ENCODE peak calls at places on chromosomes 13 and 19, in nine cellular contexts. F is AG04449, K is PC-3, T is iPS DF 6.9, A is uterus, N is body of pancreas, E is neuronal stem cell, O is GM23248, Y is epithelial cell of esophagus. M is an unnamed sample.

GRCh38 chr19:10344780-10345179 is 5.4 kb upstream of the ICAM3 start:
- DNase-seq in F (no peak), K (no peak), T (no peak), A (no peak), N (no peak), E (no peak), O (peak; percentile 42), Y (no peak), M (no peak)

GRCh38 chr13:36193151-36193855 is 21.1 kb downstream of the SOHLH2 start:
- DNase-seq in F (no peak), K (peak; percentile 63), T (no peak), A (no peak), N (no peak), E (no peak), O (peak; percentile 74), Y (peak; percentile 50), M (peak; percentile 29)

GRCh38 chr13:50670847-50671542 is 172.5 kb downstream of the DLEU7 start:
- DNase-seq in F (no peak), K (no peak), T (no peak), A (no peak), N (no peak), E (no peak), O (peak; percentile 10), Y (no peak), M (no peak)

GRCh38 chr19:38145627-38146026 is 78.4 kb downstream of the DPF1 start:
- DNase-seq in F (no peak), K (no peak), T (no peak), A (no peak), N (no peak), E (no peak), O (peak; percentile 51), Y (peak; percentile 44), M (peak; percentile 53)

GRCh38 chr19:8702350-8702749 is 3.8 kb upstream of the ACTL9 start:
- DNase-seq in F (no peak), K (no peak), T (no peak), A (no peak), N (no peak), E (no peak), O (no peak), Y (peak; percentile 7), M (no peak)

GRCh38 chr19:18541258-18541991 is 1.9 kb downstream of the FKBP8 start:
- DNase-seq in F (no peak), K (no peak), T (no peak), A (no peak), N (no peak), E (no peak), O (peak; percentile 86), Y (peak; percentile 40), M (peak; percentile 85)

GRCh38 chr13:52084971-52085370 is 43.9 kb downstream of the NEK5 start:
- DNase-seq in F (no peak), K (peak; percentile 3), T (no peak), A (no peak), N (no peak), E (no peak), O (no peak), Y (peak; percentile 69), M (no peak)

GRCh38 chr13:19154843-19155242 is 26.8 kb downstream of the TUBA3C start:
- DNase-seq in F (no peak), K (no peak), T (no peak), A (no peak), N (no peak), E (no peak), O (no peak), Y (no peak), M (no peak)

GRCh38 chr13:69641773-69642172 is 465.9 kb upstream of the ATXN8OS start:
- DNase-seq in F (no peak), K (no peak), T (no peak), A (no peak), N (no peak), E (no peak), O (no peak), Y (no peak), M (no peak)

GRCh38 chr13:101673360-101674105 is 221.1 kb downstream of the ITGBL1 start:
- DNase-seq in F (no peak), K (peak; percentile 8), T (no peak), A (no peak), N (no peak), E (no peak), O (no peak), Y (peak; percentile 25), M (peak; percentile 35)

GRCh38 chr13:22220186-22221160 is 549.6 kb downstream of the FGF9 start:
- DNase-seq in F (no peak), K (no peak), T (no peak), A (no peak), N (no peak), E (peak; percentile 67), O (peak; percentile 14), Y (no peak), M (no peak)

GRCh38 chr13:20001351-20001750 is 42.8 kb downstream of the ZMYM2 start:
- DNase-seq in F (no peak), K (no peak), T (no peak), A (no peak), N (no peak), E (no peak), O (no peak), Y (no peak), M (no peak)

GRCh38 chr13:23608704-23609413 is 38.6 kb downstream of the TNFRSF19 start:
- DNase-seq in F (no peak), K (no peak), T (no peak), A (peak; percentile 40), N (no peak), E (no peak), O (peak; percentile 72), Y (no peak), M (peak; percentile 32)

GRCh38 chr13:53460776-53461175 is 432.2 kb downstream of the OLFM4 start:
- DNase-seq in F (no peak), K (no peak), T (no peak), A (no peak), N (no peak), E (no peak), O (no peak), Y (no peak), M (no peak)

GRCh38 chr13:26420282-26420960 is 137.1 kb upstream of the WASF3 start:
- DNase-seq in F (no peak), K (no peak), T (no peak), A (no peak), N (no peak), E (no peak), O (peak; percentile 49), Y (no peak), M (no peak)

DNA sequence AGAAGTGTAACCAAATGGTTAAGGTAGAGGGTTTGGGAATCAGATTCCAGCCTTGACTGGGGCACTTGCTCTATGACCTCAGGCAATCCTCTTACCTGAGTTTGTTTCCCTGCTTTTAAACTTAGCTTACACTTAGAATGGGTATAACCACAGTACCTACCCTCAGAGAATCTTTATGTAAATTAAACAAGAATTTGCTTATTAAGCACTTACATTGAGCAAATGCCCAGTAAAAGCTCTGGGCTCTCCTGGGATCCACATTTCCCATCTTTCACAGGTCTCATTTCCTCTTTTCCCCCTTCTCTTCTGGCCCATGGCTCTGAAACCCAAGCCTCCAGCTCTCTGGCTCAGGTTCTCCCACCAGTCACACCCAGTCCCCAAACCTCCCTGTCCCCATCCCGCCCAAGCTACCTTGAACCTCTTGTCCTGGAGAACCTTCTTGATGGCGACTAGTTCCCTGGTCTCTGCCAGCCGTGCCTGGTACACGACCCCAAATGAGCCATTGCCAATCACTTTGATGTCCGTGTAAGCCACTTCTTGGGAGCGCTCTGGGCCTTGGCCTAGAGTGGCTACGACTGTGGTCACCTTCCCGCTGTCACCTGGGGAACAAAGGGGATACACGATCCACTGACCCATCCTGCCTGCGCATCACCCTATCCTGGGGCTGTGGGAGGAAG is 2.7 kb downstream of the GSK3A start:
- DNase-seq in F (no peak), K (no peak), T (no peak), A (no peak), N (no peak), E (no peak), O (no peak), Y (no peak), M (no peak)
- H3K4me3 ChIP-seq in F (no peak overlapping the region), K (no peak overlapping the region), T (no peak overlapping the region), A (no peak overlapping the region), N (no peak overlapping the region), E (no peak overlapping the region), O (no peak overlapping the region), Y (no peak overlapping the region), M (no peak overlapping the region)

GRCh38 chr19:14519245-14519859 is 1.2 kb upstream of the DNAJB1 start:
- DNase-seq in F (no peak), K (no peak), T (no peak), A (no peak), N (no peak), E (no peak), O (no peak), Y (no peak), M (no peak)
- H3K4me3 ChIP-seq in F (no peak overlapping the region), K (peak overlapping the region; percentile 2), T (no peak overlapping the region), A (no peak overlapping the region), N (no peak overlapping the region), E (no peak overlapping the region), O (peak overlapping the region; percentile 74), Y (no peak overlapping the region), M (no peak overlapping the region)

DNA sequence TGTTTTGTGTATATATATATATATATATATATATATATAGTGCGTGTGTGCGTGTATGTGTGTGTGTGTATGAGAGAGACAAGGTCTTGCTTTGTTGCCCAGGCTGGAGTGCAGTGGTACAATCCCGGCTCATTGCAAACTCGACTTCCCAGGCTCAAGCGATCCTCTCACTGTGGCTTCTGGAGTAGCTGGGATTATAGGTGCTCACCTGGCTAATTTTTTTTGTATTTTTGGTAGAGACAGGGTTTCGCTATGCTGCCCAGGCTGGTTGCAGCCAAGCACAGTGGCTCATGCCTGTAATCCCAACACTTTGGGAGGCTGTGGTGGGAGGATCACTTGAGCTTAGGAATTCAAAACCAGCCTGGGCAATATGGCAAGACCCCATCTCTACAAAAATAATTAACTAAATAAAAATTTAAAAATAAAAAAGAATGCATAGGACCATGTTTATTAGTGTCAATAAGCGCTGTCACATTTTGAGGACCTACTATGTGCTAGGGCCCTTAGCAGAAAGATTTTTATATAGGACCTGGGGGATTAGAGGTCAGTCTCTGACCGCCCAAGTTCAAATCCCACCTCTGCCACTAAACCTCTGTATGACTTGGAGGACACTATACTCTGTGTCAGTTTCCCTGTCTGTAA is 1.8 kb downstream of the PVR start:
- DNase-seq in F (no peak), K (no peak), T (no peak), A (no peak), N (no peak), E (no peak), O (peak; percentile 22), Y (no peak), M (no peak)
- H3K4me3 ChIP-seq in F (peak overlapping the region; percentile 47), K (peak overlapping the region; percentile 51), T (no peak overlapping the region), A (no peak overlapping the region), N (no peak overlapping the region), E (no peak overlapping the region), O (peak overlapping the region; percentile 49), Y (no peak overlapping the region), M (no peak overlapping the region)

DNA sequence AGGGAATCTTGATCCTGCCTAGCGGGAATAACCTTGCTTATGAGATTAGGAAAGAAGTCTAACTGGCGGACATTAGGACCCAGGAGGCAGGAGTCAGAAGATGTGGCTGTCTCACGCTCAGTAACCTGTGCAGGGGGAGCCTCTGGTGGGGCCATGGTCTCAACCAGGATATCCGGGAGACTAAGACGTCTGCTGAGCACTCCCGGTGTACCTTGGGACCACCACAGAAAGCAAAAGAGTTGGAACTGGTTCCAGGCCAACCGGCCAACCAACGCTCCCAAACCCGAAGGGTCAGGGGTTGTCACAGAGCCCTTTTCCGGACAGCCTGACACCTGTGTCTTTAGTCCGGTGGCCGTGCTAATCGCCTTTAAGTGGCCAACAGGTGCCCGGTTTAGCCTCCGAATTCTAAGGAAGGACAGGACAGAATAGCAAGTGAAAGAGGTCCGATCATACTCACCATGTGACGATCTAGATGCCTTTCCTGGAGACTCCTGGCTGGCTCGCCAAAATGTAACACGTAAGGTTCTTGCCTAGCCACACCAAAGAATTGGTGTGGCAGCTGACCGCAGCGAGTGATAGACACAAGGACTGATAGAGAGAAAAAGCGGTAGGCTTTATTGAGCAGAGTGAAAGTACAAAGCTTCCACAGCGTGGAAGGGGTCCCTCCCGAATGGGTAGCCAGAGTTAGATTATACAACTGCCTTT is 103.9 kb upstream of the DIAPH3 start:
- DNase-seq in F (no peak), K (no peak), T (peak; percentile 9), A (no peak), N (peak; percentile 56), E (no peak), O (peak; percentile 6), Y (peak; percentile 5), M (no peak)
- H3K4me3 ChIP-seq in F (peak overlapping the region; percentile 52), K (peak overlapping the region; percentile 42), T (peak overlapping the region; percentile 38), A (peak overlapping the region; percentile 23), N (peak overlapping the region; percentile 0), E (peak overlapping the region; percentile 78), O (peak overlapping the region; percentile 70), Y (peak overlapping the region; percentile 51), M (no peak overlapping the region)

M was measured in fibroblast of mammary gland.